ENCODE peak calls at places on chromosome 16, in seven cellular contexts. B is naive thymus-derived CD4-positive, alpha-beta T cell; D is neural progenitor cell; A is H7; L is astrocyte of the spinal cord; O is AG04450; J is cardiac fibroblast. F is an unnamed sample.

GRCh38 chr16:10180771-10181163 is 1.5 kb downstream of the GRIN2A start:
- DNase-seq in A (peak), D (peak), O (no peak), J (peak), L (no peak), B (no peak), F (peak)

GRCh38 chr16:52090080-52090479 is 456.9 kb downstream of the TOX3 start:
- DNase-seq in D (no peak), L (no peak), B (no peak), A (no peak), O (no peak), J (no peak), F (no peak)

GRCh38 chr16:89909777-89910716 is 8.6 kb upstream of the MC1R start:
- DNase-seq in D (peak), J (peak), L (peak), A (peak), B (peak), O (no peak), F (peak)

GRCh38 chr16:89358030-89359005 is 132.0 kb downstream of the ANKRD11 start:
- DNase-seq in A (no peak), D (no peak), J (no peak), B (no peak), L (no peak), O (no peak), F (no peak)

GRCh38 chr16:7505495-7505894 is 172.8 kb downstream of the RBFOX1 start:
- DNase-seq in D (no peak), A (no peak), O (no peak), L (no peak), B (no peak), J (no peak), F (no peak)

GRCh38 chr16:51938861-51939260 is 608.1 kb downstream of the TOX3 start:
- DNase-seq in L (no peak), J (no peak), O (no peak), D (no peak), B (no peak), A (no peak), F (no peak)

GRCh38 chr16:11136600-11136999 is 119.4 kb downstream of the SOCS1 start:
- DNase-seq in J (peak), L (peak), A (no peak), O (no peak), D (no peak), B (no peak), F (peak)

GRCh38 chr16:49651226-49651625 is 204.7 kb downstream of the ZNF423 start:
- DNase-seq in O (no peak), A (no peak), B (no peak), J (no peak), L (no peak), D (no peak), F (no peak)

GRCh38 chr16:50683689-50684374 is 2.7 kb upstream of the SNX20 start:
- DNase-seq in D (no peak), B (no peak), O (no peak), A (no peak), J (no peak), L (no peak), F (no peak)

GRCh38 chr16:50679676-50680555 is 1.2 kb downstream of the SNX20 start:
- DNase-seq in A (no peak), D (no peak), B (no peak), L (no peak), O (no peak), J (no peak), F (no peak)

GRCh38 chr16:50680556-50680893 is 587 bp downstream of the SNX20 start:
- DNase-seq in A (no peak), O (no peak), D (no peak), L (no peak), J (no peak), B (no peak), F (no peak)

GRCh38 chr16:50679266-50679665 is 1.8 kb downstream of the SNX20 start:
- DNase-seq in B (no peak), L (no peak), A (no peak), J (no peak), O (no peak), D (no peak), F (no peak)

GRCh38 chr16:50680907-50681885 is at the start of gene SNX20:
- DNase-seq in D (no peak), A (peak), B (no peak), O (no peak), L (no peak), J (no peak), F (no peak)
- H3K4me3 ChIP-seq in D (no peak), A (no peak), B (peak), O (no peak), L (no peak), J (no peak), F (no peak)

GRCh38 chr16:31876955-31877828 is 3.6 kb downstream of the ZNF267 start:
- DNase-seq in B (no peak), A (no peak), D (no peak), J (peak), O (peak), L (peak), F (peak)
- H3K4me3 ChIP-seq in B (no peak), A (no peak), D (no peak), J (no peak), O (peak), L (no peak), F (peak)

GRCh38 chr16:28918698-28919097 is 6.3 kb downstream of the RABEP2 start:
- DNase-seq in D (no peak), B (no peak), L (no peak), A (no peak), J (no peak), O (no peak), F (no peak)
- H3K4me3 ChIP-seq in D (no peak), B (no peak), L (no peak), A (no peak), J (no peak), O (no peak), F (no peak)

GRCh38 chr16:85755929-85756768 is 5.3 kb upstream of the C16orf74 start:
- DNase-seq in O (no peak), A (no peak), J (no peak), B (no peak), D (no peak), L (peak), F (no peak)
- H3K4me3 ChIP-seq in O (no peak), A (no peak), J (no peak), B (no peak), D (no peak), L (no peak), F (no peak)